ENCODE peak calls at places on chromosomes 4 and X, in six cellular contexts. One of them, this sample, is unnamed.

GRCh38 chr4:98572697-98573096 is 85.7 kb downstream of the TSPAN5 start:
- DNase-seq in GM12865: no peak
- DNase-seq in tibial nerve: no peak
- DNase-seq in AG04449: no peak
- DNase-seq in tibial artery: no peak
- DNase-seq in body of pancreas: no peak
- DNase-seq in this sample: no peak

GRCh38 chr4:69321153-69321729 is 41.0 kb downstream of the UGT2B28 start:
- DNase-seq in GM12865: no peak
- DNase-seq in tibial nerve: no peak
- DNase-seq in AG04449: no peak
- DNase-seq in tibial artery: no peak
- DNase-seq in body of pancreas: peak
- DNase-seq in this sample: no peak

GRCh38 chr4:544386-545105 is 31.5 kb downstream of the TMEM271 start:
- DNase-seq in GM12865: no peak
- DNase-seq in tibial nerve: no peak
- DNase-seq in AG04449: no peak
- DNase-seq in tibial artery: peak
- DNase-seq in body of pancreas: no peak
- DNase-seq in this sample: no peak

GRCh38 chrX:39886282-39886681 is 211.5 kb downstream of the BCOR start:
- DNase-seq in GM12865: no peak
- DNase-seq in tibial nerve: no peak
- DNase-seq in AG04449: no peak
- DNase-seq in tibial artery: no peak
- DNase-seq in body of pancreas: peak
- DNase-seq in this sample: no peak

GRCh38 chr4:19026281-19026680 is 1004.7 kb upstream of the LCORL start:
- DNase-seq in GM12865: no peak
- DNase-seq in tibial nerve: no peak
- DNase-seq in AG04449: no peak
- DNase-seq in tibial artery: no peak
- DNase-seq in body of pancreas: peak
- DNase-seq in this sample: no peak

GRCh38 chr4:125011646-125012045 is 299.1 kb upstream of the ANKRD50 start:
- DNase-seq in GM12865: no peak
- DNase-seq in tibial nerve: no peak
- DNase-seq in AG04449: no peak
- DNase-seq in tibial artery: no peak
- DNase-seq in body of pancreas: no peak
- DNase-seq in this sample: no peak

GRCh38 chr4:70778888-70779422 is 57.2 kb downstream of the RUFY3 start:
- DNase-seq in GM12865: no peak
- DNase-seq in tibial nerve: no peak
- DNase-seq in AG04449: no peak
- DNase-seq in tibial artery: no peak
- DNase-seq in body of pancreas: no peak
- DNase-seq in this sample: no peak

GRCh38 chr4:21949073-21949457 is 493 bp upstream of the KCNIP4 start:
- DNase-seq in GM12865: no peak
- DNase-seq in tibial nerve: no peak
- DNase-seq in AG04449: no peak
- DNase-seq in tibial artery: no peak
- DNase-seq in body of pancreas: no peak
- DNase-seq in this sample: no peak

GRCh38 chr4:183185018-183185417 is 86.0 kb downstream of the WWC2 start:
- DNase-seq in GM12865: peak
- DNase-seq in tibial nerve: no peak
- DNase-seq in AG04449: no peak
- DNase-seq in tibial artery: no peak
- DNase-seq in body of pancreas: no peak
- DNase-seq in this sample: no peak

GRCh38 chr4:187811586-187811985 is 184.0 kb upstream of the ZFP42 start:
- DNase-seq in GM12865: no peak
- DNase-seq in tibial nerve: no peak
- DNase-seq in AG04449: no peak
- DNase-seq in tibial artery: no peak
- DNase-seq in body of pancreas: no peak
- DNase-seq in this sample: no peak

GRCh38 chrX:155966876-155967275 is 30.6 kb upstream of the IL9R start:
- DNase-seq in GM12865: peak
- DNase-seq in tibial nerve: no peak
- DNase-seq in AG04449: no peak
- DNase-seq in tibial artery: no peak
- DNase-seq in body of pancreas: no peak
- DNase-seq in this sample: no peak

GRCh38 chr4:31408136-31408535 is 688.0 kb downstream of the PCDH7 start:
- DNase-seq in GM12865: no peak
- DNase-seq in tibial nerve: no peak
- DNase-seq in AG04449: no peak
- DNase-seq in tibial artery: no peak
- DNase-seq in body of pancreas: no peak
- DNase-seq in this sample: no peak

DNA sequence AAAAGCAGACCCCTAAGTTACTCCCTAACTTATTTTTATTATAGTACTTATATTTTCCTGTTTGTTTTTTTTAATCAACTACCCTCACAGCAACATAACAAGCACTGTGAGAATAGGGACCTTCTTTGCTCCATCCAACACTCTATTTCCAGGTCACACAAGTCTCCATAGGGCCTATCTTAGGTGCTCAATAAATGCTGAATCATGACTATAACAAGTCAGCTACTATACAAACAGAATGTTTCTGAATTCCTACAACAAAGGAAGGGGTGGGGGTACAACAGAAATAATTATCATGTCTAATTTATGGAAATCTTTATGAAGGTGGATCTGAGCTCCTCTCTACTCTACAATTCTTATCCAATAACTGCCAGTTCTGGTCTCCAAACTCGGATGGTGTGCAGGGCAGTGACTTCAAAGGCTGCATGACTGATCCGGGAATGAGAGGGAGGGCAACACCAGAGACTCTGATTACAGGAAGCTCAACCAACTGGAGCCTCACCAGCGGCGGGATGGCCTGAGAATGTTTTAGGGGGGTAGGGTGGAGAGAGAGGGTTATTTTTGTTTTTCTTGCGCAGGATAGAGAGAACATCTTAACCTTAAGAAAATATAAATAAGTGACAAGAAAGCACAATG is 71.1 kb downstream of the HADH start:
- DNase-seq in GM12865: no peak
- DNase-seq in tibial nerve: no peak
- DNase-seq in AG04449: no peak
- DNase-seq in tibial artery: no peak
- DNase-seq in body of pancreas: no peak
- DNase-seq in this sample: no peak
- H3K4me3 ChIP-seq in GM12865: no peak
- H3K4me3 ChIP-seq in tibial nerve: no peak
- H3K4me3 ChIP-seq in AG04449: no peak
- H3K4me3 ChIP-seq in tibial artery: no peak
- H3K4me3 ChIP-seq in body of pancreas: no peak
- H3K4me3 ChIP-seq in this sample: no peak

GRCh38 chr4:143515905-143516304 is 2.4 kb downstream of the SMARCA5 start:
- DNase-seq in GM12865: no peak
- DNase-seq in tibial nerve: no peak
- DNase-seq in AG04449: no peak
- DNase-seq in tibial artery: no peak
- DNase-seq in body of pancreas: no peak
- DNase-seq in this sample: no peak
- H3K4me3 ChIP-seq in GM12865: peak
- H3K4me3 ChIP-seq in tibial nerve: no peak
- H3K4me3 ChIP-seq in AG04449: no peak
- H3K4me3 ChIP-seq in tibial artery: peak
- H3K4me3 ChIP-seq in body of pancreas: no peak
- H3K4me3 ChIP-seq in this sample: peak

GRCh38 chrX:48575642-48576041 is 1.4 kb downstream of the RBM3 start:
- DNase-seq in GM12865: no peak
- DNase-seq in tibial nerve: no peak
- DNase-seq in AG04449: no peak
- DNase-seq in tibial artery: no peak
- DNase-seq in body of pancreas: no peak
- DNase-seq in this sample: no peak
- H3K4me3 ChIP-seq in GM12865: peak
- H3K4me3 ChIP-seq in tibial nerve: peak
- H3K4me3 ChIP-seq in AG04449: peak
- H3K4me3 ChIP-seq in tibial artery: peak
- H3K4me3 ChIP-seq in body of pancreas: peak
- H3K4me3 ChIP-seq in this sample: peak

GRCh38 chr4:54277691-54278090 is 48.6 kb downstream of the PDGFRA start:
- DNase-seq in GM12865: peak
- DNase-seq in tibial nerve: no peak
- DNase-seq in AG04449: no peak
- DNase-seq in tibial artery: no peak
- DNase-seq in body of pancreas: peak
- DNase-seq in this sample: peak
- H3K4me3 ChIP-seq in GM12865: no peak
- H3K4me3 ChIP-seq in tibial nerve: no peak
- H3K4me3 ChIP-seq in AG04449: no peak
- H3K4me3 ChIP-seq in tibial artery: no peak
- H3K4me3 ChIP-seq in body of pancreas: no peak
- H3K4me3 ChIP-seq in this sample: no peak

GRCh38 chr4:133151301-133151680 is 2.2 kb downstream of the PCDH10 start:
- DNase-seq in GM12865: no peak
- DNase-seq in tibial nerve: no peak
- DNase-seq in AG04449: no peak
- DNase-seq in tibial artery: peak
- DNase-seq in body of pancreas: no peak
- DNase-seq in this sample: no peak

GRCh38 chr4:133149364-133149695 is 236 bp downstream of the PCDH10 start:
- DNase-seq in GM12865: no peak
- DNase-seq in tibial nerve: no peak
- DNase-seq in AG04449: no peak
- DNase-seq in tibial artery: no peak
- DNase-seq in body of pancreas: no peak
- DNase-seq in this sample: no peak

GRCh38 chr4:133149932-133150642 is 993 bp downstream of the PCDH10 start:
- DNase-seq in GM12865: no peak
- DNase-seq in tibial nerve: no peak
- DNase-seq in AG04449: no peak
- DNase-seq in tibial artery: no peak
- DNase-seq in body of pancreas: no peak
- DNase-seq in this sample: no peak

GRCh38 chr4:133151681-133152329 is 2.7 kb downstream of the PCDH10 start:
- DNase-seq in GM12865: no peak
- DNase-seq in tibial nerve: no peak
- DNase-seq in AG04449: no peak
- DNase-seq in tibial artery: peak
- DNase-seq in body of pancreas: no peak
- DNase-seq in this sample: peak

GRCh38 chr4:133150643-133151300 is 1.7 kb downstream of the PCDH10 start:
- DNase-seq in GM12865: no peak
- DNase-seq in tibial nerve: no peak
- DNase-seq in AG04449: no peak
- DNase-seq in tibial artery: peak
- DNase-seq in body of pancreas: no peak
- DNase-seq in this sample: peak
- H3K4me3 ChIP-seq in GM12865: no peak
- H3K4me3 ChIP-seq in tibial nerve: peak
- H3K4me3 ChIP-seq in AG04449: peak
- H3K4me3 ChIP-seq in tibial artery: peak
- H3K4me3 ChIP-seq in body of pancreas: no peak
- H3K4me3 ChIP-seq in this sample: peak